ENCODE peak calls at places on chromosomes 5 and 9, in six cellular contexts. One of them, this sample, is unnamed.

GRCh38 chr5:121189569-121190305 is 661.9 kb upstream of the FTMT start:
- DNase-seq in bronchial epithelial cell: peak
- DNase-seq in right cardiac atrium: no peak
- DNase-seq in HS-27A: no peak
- DNase-seq in HTR-8/SVneo: no peak
- DNase-seq in kidney: no peak
- DNase-seq in this sample: peak

GRCh38 chr5:169142264-169142970 is 158.5 kb downstream of the SLIT3 start:
- DNase-seq in kidney: peak
- DNase-seq in right cardiac atrium: peak
- DNase-seq in HTR-8/SVneo: no peak
- DNase-seq in bronchial epithelial cell: no peak
- DNase-seq in HS-27A: no peak
- DNase-seq in this sample: peak

GRCh38 chr9:134793281-134793680 is 87.3 kb upstream of the FCN2 start:
- DNase-seq in kidney: no peak
- DNase-seq in HS-27A: no peak
- DNase-seq in right cardiac atrium: no peak
- DNase-seq in bronchial epithelial cell: no peak
- DNase-seq in HTR-8/SVneo: no peak
- DNase-seq in this sample: no peak

GRCh38 chr5:124655211-124655880 is 91.1 kb downstream of the ZNF608 start:
- DNase-seq in kidney: no peak
- DNase-seq in right cardiac atrium: no peak
- DNase-seq in HTR-8/SVneo: no peak
- DNase-seq in bronchial epithelial cell: peak
- DNase-seq in HS-27A: no peak
- DNase-seq in this sample: no peak

GRCh38 chr9:85740821-85741111 is 988 bp downstream of the AGTPBP1 start:
- DNase-seq in HTR-8/SVneo: no peak
- DNase-seq in right cardiac atrium: no peak
- DNase-seq in bronchial epithelial cell: peak
- DNase-seq in kidney: no peak
- DNase-seq in HS-27A: no peak
- DNase-seq in this sample: peak

GRCh38 chr5:82104872-82105271 is 133.0 kb downstream of the ATG10 start:
- DNase-seq in HTR-8/SVneo: no peak
- DNase-seq in kidney: no peak
- DNase-seq in right cardiac atrium: no peak
- DNase-seq in HS-27A: no peak
- DNase-seq in bronchial epithelial cell: no peak
- DNase-seq in this sample: peak

GRCh38 chr5:148984333-148984732 is 78.5 kb downstream of the SH3TC2 start:
- DNase-seq in bronchial epithelial cell: peak
- DNase-seq in right cardiac atrium: no peak
- DNase-seq in HS-27A: no peak
- DNase-seq in kidney: no peak
- DNase-seq in HTR-8/SVneo: no peak
- DNase-seq in this sample: peak

GRCh38 chr5:167248262-167248661 is 1043.2 kb upstream of the WWC1 start:
- DNase-seq in bronchial epithelial cell: no peak
- DNase-seq in HS-27A: no peak
- DNase-seq in right cardiac atrium: no peak
- DNase-seq in HTR-8/SVneo: no peak
- DNase-seq in kidney: no peak
- DNase-seq in this sample: no peak

GRCh38 chr9:137178201-137178938 is 6.5 kb upstream of the TMEM210 start:
- DNase-seq in bronchial epithelial cell: no peak
- DNase-seq in HTR-8/SVneo: no peak
- DNase-seq in right cardiac atrium: no peak
- DNase-seq in HS-27A: no peak
- DNase-seq in kidney: no peak
- DNase-seq in this sample: no peak

GRCh38 chr5:78724061-78724460 is 75.5 kb upstream of the LHFPL2 start:
- DNase-seq in right cardiac atrium: no peak
- DNase-seq in HS-27A: no peak
- DNase-seq in kidney: no peak
- DNase-seq in HTR-8/SVneo: no peak
- DNase-seq in bronchial epithelial cell: no peak
- DNase-seq in this sample: no peak

GRCh38 chr5:146306838-146307237 is 31.8 kb upstream of the POU4F3 start:
- DNase-seq in HS-27A: no peak
- DNase-seq in bronchial epithelial cell: peak
- DNase-seq in right cardiac atrium: no peak
- DNase-seq in kidney: no peak
- DNase-seq in HTR-8/SVneo: no peak
- DNase-seq in this sample: peak

GRCh38 chr9:72315089-72315509 is 49.9 kb downstream of the ZFAND5 start:
- DNase-seq in right cardiac atrium: peak
- DNase-seq in kidney: peak
- DNase-seq in HTR-8/SVneo: no peak
- DNase-seq in HS-27A: no peak
- DNase-seq in bronchial epithelial cell: no peak
- DNase-seq in this sample: peak

GRCh38 chr9:114830546-114830945 is 24.7 kb upstream of the TNFSF15 start:
- DNase-seq in HTR-8/SVneo: no peak
- DNase-seq in HS-27A: no peak
- DNase-seq in right cardiac atrium: no peak
- DNase-seq in kidney: no peak
- DNase-seq in bronchial epithelial cell: no peak
- DNase-seq in this sample: peak

GRCh38 chr9:110217656-110218099 is 9.7 kb upstream of the C9orf152 start:
- DNase-seq in right cardiac atrium: no peak
- DNase-seq in bronchial epithelial cell: peak
- DNase-seq in HTR-8/SVneo: peak
- DNase-seq in kidney: no peak
- DNase-seq in HS-27A: peak
- DNase-seq in this sample: peak

GRCh38 chr5:94893404-94894145 is 275.1 kb downstream of the SLF1 start:
- DNase-seq in HS-27A: no peak
- DNase-seq in bronchial epithelial cell: peak
- DNase-seq in HTR-8/SVneo: peak
- DNase-seq in right cardiac atrium: no peak
- DNase-seq in kidney: no peak
- DNase-seq in this sample: no peak

GRCh38 chr5:104053057-104053666 is 490.6 kb upstream of the NUDT12 start:
- DNase-seq in bronchial epithelial cell: no peak
- DNase-seq in right cardiac atrium: no peak
- DNase-seq in HS-27A: no peak
- DNase-seq in kidney: no peak
- DNase-seq in HTR-8/SVneo: no peak
- DNase-seq in this sample: no peak

GRCh38 chr9:133769511-133770075 is 31.4 kb upstream of the SARDH start:
- DNase-seq in bronchial epithelial cell: no peak
- DNase-seq in kidney: peak
- DNase-seq in HTR-8/SVneo: no peak
- DNase-seq in HS-27A: no peak
- DNase-seq in right cardiac atrium: peak
- DNase-seq in this sample: no peak

GRCh38 chr9:72362680-72363139 is 2.3 kb downstream of the ZFAND5 start:
- DNase-seq in HTR-8/SVneo: no peak
- DNase-seq in kidney: peak
- DNase-seq in right cardiac atrium: peak
- DNase-seq in bronchial epithelial cell: peak
- DNase-seq in HS-27A: no peak
- DNase-seq in this sample: peak

GRCh38 chr9:76136986-76137385 is 246.5 kb downstream of the PCSK5 start:
- DNase-seq in right cardiac atrium: no peak
- DNase-seq in HTR-8/SVneo: peak
- DNase-seq in kidney: no peak
- DNase-seq in bronchial epithelial cell: peak
- DNase-seq in HS-27A: no peak
- DNase-seq in this sample: peak

GRCh38 chr5:142543951-142544753 is 141.7 kb downstream of the FGF1 start:
- DNase-seq in HS-27A: no peak
- DNase-seq in HTR-8/SVneo: no peak
- DNase-seq in kidney: no peak
- DNase-seq in right cardiac atrium: no peak
- DNase-seq in bronchial epithelial cell: no peak
- DNase-seq in this sample: no peak

GRCh38 chr5:175567954-175568353 is 89.6 kb downstream of the SFXN1 start:
- DNase-seq in right cardiac atrium: no peak
- DNase-seq in HS-27A: no peak
- DNase-seq in HTR-8/SVneo: no peak
- DNase-seq in bronchial epithelial cell: no peak
- DNase-seq in kidney: no peak
- DNase-seq in this sample: no peak

GRCh38 chr5:137751869-137752491 is 2.2 kb downstream of the HNRNPA0 start:
- DNase-seq in HS-27A: peak
- DNase-seq in bronchial epithelial cell: peak
- DNase-seq in HTR-8/SVneo: no peak
- DNase-seq in kidney: no peak
- DNase-seq in right cardiac atrium: no peak
- DNase-seq in this sample: peak

GRCh38 chr9:130276955-130277354 is 11.4 kb downstream of the HMCN2 start:
- DNase-seq in HS-27A: no peak
- DNase-seq in kidney: peak
- DNase-seq in right cardiac atrium: no peak
- DNase-seq in HTR-8/SVneo: no peak
- DNase-seq in bronchial epithelial cell: no peak
- DNase-seq in this sample: no peak

GRCh38 chr9:4228606-4229005 is 71.3 kb downstream of the GLIS3 start:
- DNase-seq in bronchial epithelial cell: peak
- DNase-seq in HTR-8/SVneo: peak
- DNase-seq in right cardiac atrium: no peak
- DNase-seq in kidney: no peak
- DNase-seq in HS-27A: no peak
- DNase-seq in this sample: no peak

GRCh38 chr9:89532944-89533343 is 35.0 kb upstream of the SEMA4D start:
- DNase-seq in HTR-8/SVneo: no peak
- DNase-seq in right cardiac atrium: no peak
- DNase-seq in kidney: no peak
- DNase-seq in bronchial epithelial cell: no peak
- DNase-seq in HS-27A: no peak
- DNase-seq in this sample: no peak

GRCh38 chr5:55037046-55037771 is 13.2 kb downstream of the GZMK start:
- DNase-seq in bronchial epithelial cell: no peak
- DNase-seq in HS-27A: no peak
- DNase-seq in kidney: no peak
- DNase-seq in HTR-8/SVneo: no peak
- DNase-seq in right cardiac atrium: no peak
- DNase-seq in this sample: no peak

GRCh38 chr5:170985486-170985885 is 123.7 kb downstream of the RANBP17 start:
- DNase-seq in kidney: no peak
- DNase-seq in HTR-8/SVneo: no peak
- DNase-seq in bronchial epithelial cell: peak
- DNase-seq in right cardiac atrium: no peak
- DNase-seq in HS-27A: no peak
- DNase-seq in this sample: peak

GRCh38 chr5:110803467-110804326 is 64.9 kb downstream of the SLC25A46 start:
- DNase-seq in kidney: no peak
- DNase-seq in HTR-8/SVneo: no peak
- DNase-seq in HS-27A: no peak
- DNase-seq in bronchial epithelial cell: peak
- DNase-seq in right cardiac atrium: no peak
- DNase-seq in this sample: no peak

GRCh38 chr5:123095694-123096120 is 6.7 kb downstream of the PRDM6 start:
- DNase-seq in HTR-8/SVneo: no peak
- DNase-seq in kidney: no peak
- DNase-seq in HS-27A: no peak
- DNase-seq in right cardiac atrium: no peak
- DNase-seq in bronchial epithelial cell: no peak
- DNase-seq in this sample: no peak

GRCh38 chr5:39605966-39606591 is 181.3 kb upstream of the DAB2 start:
- DNase-seq in HTR-8/SVneo: no peak
- DNase-seq in kidney: no peak
- DNase-seq in right cardiac atrium: no peak
- DNase-seq in HS-27A: no peak
- DNase-seq in bronchial epithelial cell: peak
- DNase-seq in this sample: peak

GRCh38 chr5:73412597-73412988 is 36.0 kb downstream of the FOXD1 start:
- DNase-seq in bronchial epithelial cell: peak
- DNase-seq in kidney: no peak
- DNase-seq in right cardiac atrium: no peak
- DNase-seq in HTR-8/SVneo: no peak
- DNase-seq in HS-27A: peak
- DNase-seq in this sample: peak

GRCh38 chr9:82764270-82764669 is 298.7 kb downstream of the RASEF start:
- DNase-seq in right cardiac atrium: no peak
- DNase-seq in bronchial epithelial cell: no peak
- DNase-seq in HTR-8/SVneo: no peak
- DNase-seq in HS-27A: no peak
- DNase-seq in kidney: no peak
- DNase-seq in this sample: no peak

GRCh38 chr9:131013771-131014676 is 5.0 kb downstream of the LAMC3 start:
- DNase-seq in HTR-8/SVneo: no peak
- DNase-seq in HS-27A: no peak
- DNase-seq in bronchial epithelial cell: no peak
- DNase-seq in right cardiac atrium: no peak
- DNase-seq in kidney: peak
- DNase-seq in this sample: peak

GRCh38 chr9:137797206-137798120 is 80.1 kb upstream of the CACNA1B start:
- DNase-seq in right cardiac atrium: peak
- DNase-seq in kidney: peak
- DNase-seq in bronchial epithelial cell: no peak
- DNase-seq in HS-27A: no peak
- DNase-seq in HTR-8/SVneo: no peak
- DNase-seq in this sample: no peak

GRCh38 chr9:27282269-27282668 is 14.7 kb downstream of the EQTN start:
- DNase-seq in kidney: no peak
- DNase-seq in HTR-8/SVneo: no peak
- DNase-seq in right cardiac atrium: no peak
- DNase-seq in bronchial epithelial cell: no peak
- DNase-seq in HS-27A: no peak
- DNase-seq in this sample: no peak

GRCh38 chr5:130386155-130386554 is 481.9 kb downstream of the CHSY3 start:
- DNase-seq in kidney: no peak
- DNase-seq in HTR-8/SVneo: no peak
- DNase-seq in bronchial epithelial cell: no peak
- DNase-seq in right cardiac atrium: no peak
- DNase-seq in HS-27A: no peak
- DNase-seq in this sample: no peak

GRCh38 chr5:64835266-64835665 is 66.5 kb downstream of the CWC27 start:
- DNase-seq in HS-27A: no peak
- DNase-seq in HTR-8/SVneo: no peak
- DNase-seq in kidney: no peak
- DNase-seq in bronchial epithelial cell: no peak
- DNase-seq in right cardiac atrium: no peak
- DNase-seq in this sample: no peak

GRCh38 chr5:166165600-166165999 is 2125.8 kb upstream of the WWC1 start:
- DNase-seq in HS-27A: no peak
- DNase-seq in HTR-8/SVneo: no peak
- DNase-seq in bronchial epithelial cell: no peak
- DNase-seq in kidney: no peak
- DNase-seq in right cardiac atrium: no peak
- DNase-seq in this sample: no peak

GRCh38 chr5:179827684-179828083 is 7.0 kb downstream of the SQSTM1 start:
- DNase-seq in HTR-8/SVneo: no peak
- DNase-seq in right cardiac atrium: no peak
- DNase-seq in HS-27A: no peak
- DNase-seq in kidney: peak
- DNase-seq in bronchial epithelial cell: peak
- DNase-seq in this sample: peak